ENCODE peak calls at places on chromosomes 1 and 21, in seven cellular contexts. M, B, H, T, X, R and C are unnamed samples.

GRCh38 chr1:18396247-18396646 is 84.5 kb upstream of the KLHDC7A start:
- DNase-seq in M (no peak), B (no peak), H (no peak), T (no peak), X (no peak), R (no peak), C (no peak)

GRCh38 chr1:245240648-245241165 is 85.9 kb downstream of the KIF26B start:
- DNase-seq in M (no peak), B (no peak), H (no peak), T (no peak), X (no peak), R (no peak), C (no peak)

GRCh38 chr1:38997034-38997900 is 6.2 kb downstream of the AKIRIN1 start:
- DNase-seq in M (no peak), B (no peak), H (no peak), T (no peak), X (no peak), R (no peak), C (no peak)

GRCh38 chr1:239545466-239545865 is 159.1 kb downstream of the CHRM3 start:
- DNase-seq in M (no peak), B (no peak), H (no peak), T (no peak), X (no peak), R (no peak), C (no peak)

GRCh38 chr21:30227633-30228404 is 11.9 kb upstream of the CLDN8 start:
- DNase-seq in M (no peak), B (no peak), H (no peak), T (peak; percentile 32), X (peak; percentile 43), R (no peak), C (no peak)

GRCh38 chr1:227131193-227131592 is 187.1 kb downstream of the CDC42BPA start:
- DNase-seq in M (no peak), B (no peak), H (peak; percentile 15), T (no peak), X (no peak), R (no peak), C (no peak)

GRCh38 chr1:220962031-220962751 is 82.9 kb downstream of the HLX start:
- DNase-seq in M (no peak), B (no peak), H (no peak), T (no peak), X (no peak), R (no peak), C (no peak)

GRCh38 chr1:7560601-7561181 is 210.4 kb upstream of the VAMP3 start:
- DNase-seq in M (no peak), B (no peak), H (no peak), T (no peak), X (no peak), R (no peak), C (no peak)

GRCh38 chr21:45455321-45456013 is 50.5 kb downstream of the COL18A1 start:
- DNase-seq in M (no peak), B (no peak), H (no peak), T (no peak), X (no peak), R (peak; percentile 61), C (no peak)

GRCh38 chr1:24639094-24639493 is 4.0 kb upstream of the SRRM1 start:
- DNase-seq in M (no peak), B (no peak), H (no peak), T (no peak), X (no peak), R (no peak), C (no peak)

DNA sequence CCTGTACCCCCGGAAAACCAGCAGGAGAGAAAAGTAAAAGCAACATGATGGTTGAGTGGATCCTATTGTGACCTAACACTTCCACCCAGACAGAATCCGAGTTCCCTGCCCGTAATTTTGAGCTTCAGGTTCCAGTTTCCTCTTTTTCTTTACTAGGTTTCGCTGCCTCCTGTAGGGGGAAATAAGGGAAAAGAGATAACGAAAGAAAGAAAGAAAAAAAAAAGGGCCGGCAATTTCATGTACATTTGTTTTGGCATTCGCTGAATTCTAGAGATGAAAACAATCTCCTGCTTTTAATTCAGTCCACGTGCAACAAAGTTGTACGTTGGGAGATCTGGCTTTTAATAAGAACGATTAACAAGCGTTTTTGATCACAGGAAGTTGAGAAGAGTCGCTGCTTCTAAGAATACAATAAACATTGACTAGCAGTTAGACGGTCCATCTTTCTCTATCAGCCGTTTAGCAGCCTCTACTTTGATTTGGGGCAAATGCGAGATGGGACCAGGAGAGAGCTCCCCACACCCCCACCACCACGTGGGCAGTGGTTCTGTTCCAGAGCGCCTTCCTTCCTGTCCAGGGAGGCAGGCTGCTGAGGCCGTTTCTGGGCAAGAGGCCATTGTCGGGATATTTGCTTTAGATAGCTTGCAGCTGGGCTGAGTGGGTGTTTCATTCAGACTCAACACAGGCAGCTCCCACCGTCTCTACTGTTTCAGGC is 155.9 kb upstream of the RUNX1 start:
- DNase-seq in M (no peak), B (peak; percentile 38), H (no peak), T (peak; percentile 66), X (peak; percentile 76), R (peak; percentile 67), C (no peak)
- TF ChIP-seq CTCF in M (no peak), B (peak; percentile 25), H (no peak), T (no peak), X (no peak), R (no peak), C (no peak)

GRCh38 chr1:13900583-13900982 is 200.6 kb downstream of the PRDM2 start:
- DNase-seq in M (no peak), B (no peak), H (no peak), T (no peak), X (no peak), R (no peak), C (no peak)

GRCh38 chr1:13899856-13900255 is 199.9 kb downstream of the PRDM2 start:
- DNase-seq in M (no peak), B (no peak), H (no peak), T (no peak), X (no peak), R (no peak), C (no peak)

GRCh38 chr1:13901597-13901996 is 201.6 kb downstream of the PRDM2 start:
- DNase-seq in M (no peak), B (no peak), H (no peak), T (no peak), X (no peak), R (no peak), C (no peak)

GRCh38 chr1:13898406-13898805 is 198.4 kb downstream of the PRDM2 start:
- DNase-seq in M (no peak), B (no peak), H (no peak), T (no peak), X (no peak), R (no peak), C (no peak)

GRCh38 chr1:13901041-13901440 is 201.1 kb downstream of the PRDM2 start:
- DNase-seq in M (no peak), B (no peak), H (no peak), T (no peak), X (no peak), R (no peak), C (no peak)
- TF ChIP-seq CTCF in M (no peak), B (no peak), H (no peak), T (no peak), X (no peak), R (no peak), C (no peak)

GRCh38 chr1:167582064-167582463 is 28.5 kb upstream of the CREG1 start:
- DNase-seq in M (no peak), B (no peak), H (no peak), T (no peak), X (no peak), R (no peak), C (no peak)

GRCh38 chr1:167575649-167576048 is 22.1 kb upstream of the CREG1 start:
- DNase-seq in M (no peak), B (no peak), H (no peak), T (no peak), X (no peak), R (no peak), C (no peak)

GRCh38 chr1:167578935-167579521 is 25.5 kb upstream of the CREG1 start:
- DNase-seq in M (no peak), B (no peak), H (no peak), T (no peak), X (no peak), R (no peak), C (no peak)

GRCh38 chr1:167584581-167584980 is 31.0 kb upstream of the CREG1 start:
- DNase-seq in M (no peak), B (no peak), H (no peak), T (no peak), X (no peak), R (no peak), C (no peak)

GRCh38 chr1:167579986-167580385 is 26.4 kb upstream of the CREG1 start:
- DNase-seq in M (no peak), B (no peak), H (no peak), T (no peak), X (no peak), R (no peak), C (no peak)
- TF ChIP-seq CTCF in M (no peak), B (no peak), H (no peak), T (no peak), X (no peak), R (no peak), C (no peak)

GRCh38 chr21:37564341-37564923 is 197.9 kb downstream of the DYRK1A start:
- DNase-seq in M (peak; percentile 86), B (peak; percentile 72), H (peak; percentile 68), T (peak; percentile 76), X (peak; percentile 88), R (peak; percentile 70), C (peak; percentile 83)
- TF ChIP-seq CTCF in M (no peak), B (peak; percentile 53), H (peak; percentile 32), T (peak; percentile 7), X (no peak), R (no peak), C (no peak)

DNA sequence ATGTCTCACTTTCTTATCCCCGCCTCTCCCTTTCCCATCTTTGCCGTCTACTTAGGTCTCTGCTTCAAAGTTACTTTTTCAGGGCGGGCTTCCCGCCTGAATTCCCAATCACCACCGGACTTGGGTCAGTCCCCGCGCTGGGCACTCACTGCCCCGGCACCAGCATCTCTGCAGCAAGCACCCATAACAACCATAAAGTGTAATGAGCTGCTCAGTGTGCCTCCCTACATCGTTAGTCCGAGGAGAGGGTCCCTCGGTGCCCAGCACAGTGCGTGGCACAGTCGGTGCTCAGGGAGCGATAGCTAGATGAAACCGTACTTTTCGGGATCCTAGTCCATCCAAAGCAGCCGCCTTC is 633 bp upstream of the CTPS1 start:
- DNase-seq in M (no peak), B (no peak), H (no peak), T (no peak), X (peak; percentile 21), R (no peak), C (peak; percentile 17)
- TF ChIP-seq CTCF in M (no peak), B (no peak), H (no peak), T (no peak), X (no peak), R (no peak), C (no peak)

GRCh38 chr1:110857964-110858948 is 14.7 kb upstream of the CD53 start:
- DNase-seq in M (no peak), B (no peak), H (no peak), T (no peak), X (no peak), R (no peak), C (no peak)
- TF ChIP-seq CTCF in M (no peak), B (no peak), H (no peak), T (no peak), X (no peak), R (no peak), C (no peak)

GRCh38 chr1:165403835-165404482 is 41.0 kb downstream of the RXRG start:
- DNase-seq in M (no peak), B (peak; percentile 20), H (peak; percentile 36), T (peak; percentile 41), X (no peak), R (no peak), C (no peak)
- TF ChIP-seq CTCF in M (peak; percentile 22), B (peak; percentile 71), H (peak; percentile 54), T (peak; percentile 34), X (peak; percentile 54), R (peak; percentile 71), C (peak; percentile 32)